ENCODE peak calls at places on chromosomes 1 and 21, in four cellular contexts. I is GM12878, T is K562, Q is HepG2. Z is an unnamed sample.

GRCh38 chr21:16563795-16564194 is 834.0 kb downstream of the USP25 start:
- DNase-seq in I (no peak), T (no peak), Q (peak), Z (no peak)

GRCh38 chr1:187844313-187844712 is 1015.6 kb downstream of the PLA2G4A start:
- DNase-seq in I (no peak), T (no peak), Q (no peak), Z (no peak)

GRCh38 chr1:111660204-111661150 is 40.9 kb downstream of the RAP1A start:
- DNase-seq in I (no peak), T (peak), Q (no peak), Z (no peak)

GRCh38 chr1:208834346-208835081 is 590.3 kb upstream of the PLXNA2 start:
- DNase-seq in I (no peak), T (no peak), Q (no peak), Z (no peak)

GRCh38 chr1:66695121-66695520 is 57.1 kb upstream of the DYNLT5 start:
- DNase-seq in I (no peak), T (no peak), Q (no peak), Z (no peak)

GRCh38 chr1:41149570-41149969 is 92.5 kb downstream of the SCMH1 start:
- DNase-seq in I (no peak), T (no peak), Q (no peak), Z (no peak)

GRCh38 chr1:244160455-244161020 is 109.5 kb downstream of the ZBTB18 start:
- DNase-seq in I (no peak), T (no peak), Q (no peak), Z (no peak)

GRCh38 chr1:50060279-50060678 is 36.5 kb upstream of the AGBL4 start:
- DNase-seq in I (no peak), T (no peak), Q (no peak), Z (no peak)

DNA sequence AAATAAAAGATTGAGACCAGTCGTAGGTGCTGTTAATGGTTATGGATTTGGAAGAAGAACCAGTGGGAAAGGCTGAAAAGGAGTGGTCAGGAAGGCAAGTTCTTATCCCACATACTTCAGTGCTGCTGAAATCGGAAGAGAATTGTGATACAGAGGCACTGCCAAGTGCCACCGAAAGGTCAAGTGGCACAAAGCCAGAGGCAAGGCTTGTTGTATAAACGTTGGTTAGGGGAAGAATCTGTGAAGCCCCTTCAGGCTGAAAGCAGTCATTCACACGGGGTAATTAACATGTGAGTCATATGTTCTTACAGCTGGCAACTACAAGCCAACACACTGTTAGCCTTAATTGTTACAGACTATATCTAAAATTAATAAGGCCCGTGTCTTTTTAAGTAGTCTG is 48.8 kb downstream of the ZBTB40 start:
- DNase-seq in I (no peak), T (no peak), Q (no peak), Z (no peak)
- TF ChIP-seq FOXM1 in I (no peak), T (no peak), Q (no peak), Z (no peak)

DNA sequence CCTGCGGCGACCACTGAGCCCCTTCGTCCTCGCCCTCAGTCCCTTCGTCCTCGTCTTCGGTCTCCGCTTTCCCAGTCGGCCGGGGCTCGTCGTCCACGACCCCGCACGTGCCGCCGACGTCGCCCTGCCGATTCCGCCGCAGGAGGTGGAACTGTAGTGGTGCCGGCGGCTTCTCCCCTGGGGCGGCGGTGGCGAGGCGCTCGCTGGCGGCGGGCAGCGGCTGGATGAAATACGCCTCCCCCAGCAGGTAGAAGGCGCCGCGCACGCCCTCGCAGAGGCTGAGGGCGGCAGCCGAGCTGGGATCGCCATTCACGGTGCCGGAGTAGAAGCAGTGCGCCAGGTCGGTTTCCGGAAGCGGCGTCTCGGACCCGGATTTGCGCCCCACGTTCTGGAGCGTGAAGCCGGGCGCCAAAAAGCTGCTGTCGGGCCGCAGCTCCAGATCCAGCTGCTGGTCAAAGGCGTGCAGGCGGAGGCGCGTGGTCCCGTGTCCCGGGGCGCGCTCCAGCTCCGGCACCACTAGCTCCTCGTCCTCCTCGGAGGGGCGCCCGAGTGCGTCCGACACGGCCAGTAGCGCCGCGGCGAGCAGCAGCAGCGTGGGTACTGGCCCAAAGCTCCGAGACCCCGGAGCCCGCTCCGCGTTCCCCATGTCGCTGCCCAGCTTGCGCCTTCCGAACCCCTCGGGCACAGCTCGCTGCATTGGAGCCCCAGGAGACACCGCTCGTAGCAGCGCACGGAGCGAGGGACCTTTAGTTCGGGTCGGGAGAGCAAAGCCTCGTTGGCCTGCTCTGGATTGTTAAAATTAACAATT is 747 bp downstream of the ADAMTS1 start:
- DNase-seq in I (no peak), T (no peak), Q (no peak), Z (peak)
- TF ChIP-seq SP1 in I (no peak), T (no peak), Q (no peak), Z (no peak)

GRCh38 chr1:84620720-84621313 is 46.6 kb upstream of the CTBS start:
- DNase-seq in I (peak), T (peak), Q (peak), Z (peak)

GRCh38 chr1:84621553-84621952 is 47.3 kb upstream of the CTBS start:
- DNase-seq in I (no peak), T (no peak), Q (no peak), Z (no peak)

GRCh38 chr1:84615785-84616184 is 41.5 kb upstream of the CTBS start:
- DNase-seq in I (no peak), T (no peak), Q (no peak), Z (no peak)

GRCh38 chr1:84617349-84617748 is 43.1 kb upstream of the CTBS start:
- DNase-seq in I (no peak), T (no peak), Q (no peak), Z (no peak)

DNA sequence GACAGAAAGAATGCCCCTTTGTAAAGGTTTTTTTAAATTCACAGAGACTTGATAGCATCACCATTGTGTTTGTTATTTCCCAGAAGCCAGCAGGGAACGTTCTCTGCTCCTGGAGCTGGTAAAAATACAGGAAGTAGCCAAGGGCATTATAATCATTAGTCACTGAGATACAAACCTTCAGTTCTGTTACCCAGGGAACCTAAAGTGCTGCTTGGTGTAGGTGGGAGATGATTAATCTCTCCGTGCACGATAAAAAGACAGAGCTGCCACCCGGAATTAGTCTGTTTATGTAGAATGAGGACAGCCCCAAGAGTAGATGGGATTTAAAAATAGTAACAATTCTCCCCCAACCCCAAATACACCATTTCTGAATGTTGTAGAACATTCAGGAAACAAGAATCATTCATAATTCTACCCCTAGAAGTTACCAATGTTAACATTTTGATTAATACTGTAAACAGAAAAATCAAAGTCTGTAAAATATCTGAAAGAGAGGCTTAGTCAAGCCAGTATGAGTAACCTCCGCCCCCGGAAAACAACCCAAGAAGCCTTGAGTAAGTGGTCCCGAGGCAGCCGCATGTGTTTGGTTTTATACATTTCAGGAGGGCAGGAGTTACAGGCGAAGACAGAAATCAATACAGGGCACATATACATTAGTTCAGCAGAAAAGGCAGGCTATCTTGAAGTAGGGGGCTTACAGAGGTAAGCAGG is 45.3 kb upstream of the CTBS start:
- DNase-seq in I (no peak), T (no peak), Q (peak), Z (peak)
- TF ChIP-seq FOXM1 in I (no peak), T (no peak), Q (no peak), Z (no peak)

GRCh38 chr1:201624741-201625646 is 86.1 kb downstream of the NAV1 start:
- DNase-seq in I (no peak), T (no peak), Q (no peak), Z (no peak)

GRCh38 chr1:201622353-201622752 is 83.4 kb downstream of the NAV1 start:
- DNase-seq in I (no peak), T (no peak), Q (no peak), Z (no peak)

GRCh38 chr1:201619513-201619912 is 80.6 kb downstream of the NAV1 start:
- DNase-seq in I (no peak), T (no peak), Q (no peak), Z (no peak)

GRCh38 chr1:201625711-201626300 is 86.9 kb downstream of the NAV1 start:
- DNase-seq in I (no peak), T (no peak), Q (no peak), Z (no peak)

GRCh38 chr1:201622824-201623223 is 83.9 kb downstream of the NAV1 start:
- DNase-seq in I (no peak), T (no peak), Q (no peak), Z (no peak)
- TF ChIP-seq SP1 in I (no peak), T (no peak), Q (no peak), Z (no peak)

DNA sequence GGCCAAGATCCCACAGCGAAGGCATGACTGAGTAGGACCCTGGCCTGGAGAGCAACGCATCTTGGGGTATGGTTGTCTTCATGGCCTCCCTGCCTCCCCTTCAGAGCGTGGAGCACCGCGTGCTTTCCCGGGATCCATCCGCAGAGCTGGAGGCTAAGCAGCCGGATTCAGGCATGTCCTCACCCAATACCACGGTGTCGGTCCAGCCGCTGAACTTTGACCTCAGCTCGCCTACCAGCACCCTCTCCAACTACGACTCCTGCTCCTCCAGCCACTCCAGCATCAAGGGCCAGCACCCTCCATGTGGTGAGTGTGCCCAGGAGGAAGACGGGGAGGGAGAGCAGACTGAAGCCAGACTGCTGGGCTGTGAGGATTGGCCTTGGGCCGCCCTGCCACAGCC is 19.8 kb downstream of the ESPN start:
- DNase-seq in I (no peak), T (no peak), Q (no peak), Z (no peak)
- TF ChIP-seq FOXM1 in I (no peak), T (no peak), Q (no peak), Z (no peak)

GRCh38 chr1:196372896-196373536 is 235.2 kb downstream of the KCNT2 start:
- DNase-seq in I (no peak), T (peak), Q (peak), Z (peak)
- TF ChIP-seq SP1 in I (no peak), T (no peak), Q (no peak), Z (no peak)

GRCh38 chr1:160776178-160776577 is 19.8 kb upstream of the LY9 start:
- DNase-seq in I (no peak), T (no peak), Q (no peak), Z (no peak)

GRCh38 chr1:160774886-160775719 is 20.9 kb upstream of the LY9 start:
- DNase-seq in I (no peak), T (no peak), Q (no peak), Z (no peak)

GRCh38 chr1:160779662-160780397 is 16.1 kb upstream of the LY9 start:
- DNase-seq in I (no peak), T (peak), Q (peak), Z (peak)

GRCh38 chr1:160778976-160779375 is 17.0 kb upstream of the LY9 start:
- DNase-seq in I (no peak), T (no peak), Q (no peak), Z (no peak)

DNA sequence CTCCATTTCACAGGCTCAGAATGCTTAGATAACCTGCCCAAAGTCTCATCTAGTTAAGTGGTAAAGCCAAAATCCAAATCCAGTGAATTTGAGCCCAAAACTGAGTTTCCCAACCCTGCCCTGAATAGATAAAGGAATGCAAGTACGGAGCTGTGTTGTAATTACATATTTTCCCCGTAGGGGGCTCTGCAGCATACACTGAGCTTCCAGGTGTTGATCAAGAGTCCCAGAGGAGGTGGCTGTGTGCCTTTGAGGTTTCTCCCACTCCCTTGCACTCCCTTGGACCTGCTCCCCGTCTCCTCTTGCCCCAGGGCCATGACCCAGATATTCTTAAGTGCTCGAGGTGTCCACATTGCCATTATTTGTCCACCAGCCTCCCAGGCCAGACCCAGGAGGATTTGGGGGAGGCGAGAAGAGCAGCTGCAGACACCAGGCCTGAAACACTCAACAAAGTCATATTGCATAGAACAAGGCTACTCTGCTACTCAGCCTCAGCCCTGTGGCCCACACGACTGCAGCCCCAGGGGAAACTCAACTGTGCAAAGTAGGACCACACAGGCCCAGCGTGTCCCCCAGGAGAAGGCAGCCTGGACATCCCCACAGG is 18.4 kb upstream of the LY9 start:
- DNase-seq in I (no peak), T (peak), Q (peak), Z (peak)
- TF ChIP-seq FOXM1 in I (no peak), T (no peak), Q (no peak), Z (no peak)

DNA sequence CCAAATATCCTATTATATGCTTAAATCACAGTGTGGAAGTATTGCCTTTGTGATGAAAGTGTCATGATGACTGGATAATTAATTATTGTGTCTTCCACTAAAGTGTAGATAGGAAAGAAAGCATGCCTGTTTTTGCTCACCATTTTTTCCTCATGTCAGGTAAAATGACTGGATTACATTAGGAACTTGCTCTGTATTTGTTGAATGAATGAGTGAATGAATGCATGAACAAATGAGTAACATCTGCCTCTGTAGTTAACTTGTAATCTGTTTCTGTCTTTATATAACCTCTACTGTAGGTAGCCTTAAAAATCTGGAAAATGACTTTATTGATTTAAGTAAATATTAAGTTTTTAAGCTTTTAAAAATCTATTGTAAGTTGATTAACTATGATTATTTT is 2.9 kb upstream of the PTPRC start:
- DNase-seq in I (no peak), T (no peak), Q (no peak), Z (no peak)
- TF ChIP-seq SP1 in I (no peak), T (no peak), Q (no peak), Z (no peak)

GRCh38 chr1:30688920-30689794 is 34.2 kb downstream of the MATN1 start:
- DNase-seq in I (no peak), T (no peak), Q (no peak), Z (no peak)
- TF ChIP-seq FOXM1 in I (no peak), T (no peak), Q (no peak), Z (no peak)

DNA sequence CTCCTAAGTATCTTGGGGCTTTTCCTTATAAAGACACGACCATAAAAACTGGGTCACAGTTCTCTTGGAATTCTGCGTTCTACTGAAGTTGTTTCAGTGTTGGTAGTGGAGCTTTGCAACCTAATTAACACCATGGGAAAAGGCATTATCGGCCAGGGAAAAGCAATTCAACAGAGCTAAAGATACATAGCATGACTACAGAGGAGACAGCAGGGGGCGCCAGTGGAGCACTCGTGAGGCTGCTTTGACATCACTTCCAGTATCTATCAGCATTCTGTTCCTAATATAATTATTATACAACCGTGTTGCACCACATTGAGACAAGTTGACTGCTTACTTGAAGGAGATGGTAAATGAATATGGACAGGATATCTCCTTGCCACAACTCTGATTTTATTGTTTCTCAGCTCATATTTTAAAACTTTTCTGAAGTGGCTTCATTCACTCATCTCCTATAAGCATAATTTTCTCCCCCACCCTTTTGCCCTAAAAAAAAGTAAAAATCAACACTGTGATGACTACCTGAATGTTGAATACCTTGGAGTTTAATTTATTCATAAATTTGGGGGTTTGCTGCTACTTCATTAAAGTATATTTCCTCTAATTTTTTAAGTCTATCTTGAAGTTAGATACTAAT is 39.4 kb downstream of the ZP4 start:
- DNase-seq in I (no peak), T (peak), Q (peak), Z (peak)
- TF ChIP-seq SP1 in I (no peak), T (no peak), Q (no peak), Z (no peak)

Z was measured in HEK293T.